ENCODE peak calls at places on chromosomes 3 and 15, in five cellular contexts. E, J, R, C and H are unnamed samples.

GRCh38 chr3:143648708-143649107 is 199.6 kb downstream of the SLC9A9 start:
- DNase-seq in R (no peak), E (no peak), C (no peak), J (no peak), H (no peak)

GRCh38 chr3:52397676-52398399 is 47.1 kb downstream of the SEMA3G start:
- DNase-seq in R (no peak), E (no peak), J (peak; percentile 53), C (no peak), H (no peak)

GRCh38 chr15:40787344-40787841 is 17.6 kb downstream of the C15orf62 start:
- DNase-seq in C (no peak), J (peak; percentile 73), R (peak; percentile 57), E (no peak), H (peak; percentile 49)

GRCh38 chr3:123432832-123433523 is 15.9 kb downstream of the ADCY5 start:
- DNase-seq in E (no peak), R (no peak), C (no peak), J (no peak), H (no peak)

GRCh38 chr15:98321916-98322315 is 326.4 kb upstream of the IGF1R start:
- DNase-seq in R (no peak), C (no peak), J (no peak), E (no peak), H (no peak)

GRCh38 chr3:155387571-155387970 is 94.1 kb upstream of the STRIT1 start:
- DNase-seq in J (no peak), C (no peak), R (no peak), E (no peak), H (no peak)

GRCh38 chr3:98734737-98735136 is 28.4 kb upstream of the ST3GAL6 start:
- DNase-seq in J (no peak), R (no peak), C (no peak), E (no peak), H (peak; percentile 33)

GRCh38 chr15:43748376-43748775 is 2.1 kb downstream of the PDIA3 start:
- DNase-seq in R (no peak), E (no peak), J (no peak), C (no peak), H (no peak)

GRCh38 chr15:78060232-78060631 is 17.3 kb downstream of the TBC1D2B start:
- DNase-seq in C (no peak), R (no peak), E (no peak), J (no peak), H (no peak)

GRCh38 chr3:26438325-26438940 is 184.1 kb upstream of the LRRC3B start:
- DNase-seq in R (no peak), C (no peak), E (no peak), J (no peak), H (no peak)

GRCh38 chr15:91965501-91966180 is 112.1 kb downstream of the SLCO3A1 start:
- DNase-seq in E (no peak), C (peak; percentile 59), R (no peak), J (no peak), H (no peak)

GRCh38 chr3:168085491-168086119 is 10.1 kb downstream of the GOLIM4 start:
- DNase-seq in J (no peak), C (no peak), E (no peak), R (no peak), H (no peak)

GRCh38 chr15:73932381-73933191 is 6.3 kb downstream of the LOXL1 start:
- DNase-seq in E (no peak), J (no peak), C (no peak), R (no peak), H (peak; percentile 45)

GRCh38 chr15:73935547-73935946 is 9.3 kb downstream of the LOXL1 start:
- DNase-seq in E (no peak), R (no peak), J (no peak), C (no peak), H (no peak)

GRCh38 chr15:73936588-73937312 is 10.5 kb downstream of the LOXL1 start:
- DNase-seq in E (no peak), R (no peak), C (no peak), J (no peak), H (no peak)

GRCh38 chr15:73936181-73936580 is 9.9 kb downstream of the LOXL1 start:
- DNase-seq in J (no peak), E (no peak), C (no peak), R (no peak), H (no peak)

DNA sequence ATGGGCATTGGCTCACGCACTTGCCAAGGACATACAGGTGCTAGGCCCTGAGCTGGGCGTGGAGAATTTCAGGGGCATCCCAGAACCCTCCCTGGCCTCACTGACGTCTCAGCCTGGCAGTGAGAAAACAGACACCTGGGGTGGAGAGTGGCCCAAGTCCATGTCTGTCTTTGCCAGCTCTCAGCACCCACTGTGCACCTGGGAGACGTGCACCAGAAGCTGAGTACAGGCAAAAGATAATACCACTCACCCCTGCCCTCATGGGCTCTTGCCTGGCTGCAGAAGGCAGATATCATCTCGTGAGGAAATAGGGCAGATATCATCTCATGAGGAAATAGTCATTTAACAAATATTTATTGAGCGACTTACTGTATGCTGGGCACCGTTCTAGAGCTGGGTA is 8.0 kb downstream of the LOXL1 start:
- DNase-seq in E (no peak), R (no peak), J (no peak), C (no peak), H (no peak)
- H3K27ac ChIP-seq in E (no peak overlapping the region), R (no peak overlapping the region), J (no peak overlapping the region), C (no peak overlapping the region), H (no peak overlapping the region)

DNA sequence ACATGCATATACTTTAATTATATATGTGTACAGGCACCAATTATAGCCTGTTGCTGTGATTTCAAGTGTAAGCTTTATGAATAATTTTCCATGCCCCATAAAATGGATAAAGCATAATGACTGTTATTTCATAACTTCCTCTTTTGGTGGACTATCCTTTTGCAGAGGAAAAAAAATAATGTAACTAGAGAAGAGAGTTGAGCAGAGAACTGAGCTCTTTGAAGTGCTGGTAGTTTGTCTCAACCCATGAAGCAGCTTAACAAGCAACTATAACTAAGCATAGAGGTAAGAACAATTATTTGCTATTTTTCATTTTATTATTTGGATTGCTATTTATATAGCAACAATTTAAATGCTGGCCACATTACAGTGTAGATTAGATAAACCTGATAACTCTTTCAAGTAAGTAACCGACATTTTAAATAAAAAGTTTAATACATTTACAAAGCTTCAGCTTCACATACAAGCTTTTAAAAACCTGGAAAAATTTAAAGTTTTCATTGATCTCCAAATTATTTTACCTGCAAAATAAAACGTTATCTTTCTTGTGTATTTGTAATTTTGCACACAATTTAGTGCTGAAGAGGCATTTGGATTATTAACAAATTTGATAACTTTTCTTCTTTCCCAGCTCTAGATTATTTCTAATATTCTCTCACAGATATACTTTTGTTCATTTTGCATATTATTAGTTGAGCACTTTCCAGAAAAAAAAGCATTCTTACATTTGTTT is 24.4 kb upstream of the MBNL1 start:
- DNase-seq in J (no peak), E (no peak), R (no peak), C (no peak), H (no peak)
- H3K4me3 ChIP-seq in J (peak overlapping the region; percentile 27), E (no peak overlapping the region), R (peak overlapping the region; percentile 23), C (no peak overlapping the region), H (no peak overlapping the region)

GRCh38 chr3:4718179-4718736 is 225.1 kb downstream of the ITPR1 start:
- DNase-seq in E (no peak), R (no peak), J (no peak), C (no peak), H (no peak)
- H3K27ac ChIP-seq in E (no peak overlapping the region), R (no peak overlapping the region), J (peak overlapping the region; percentile 42), C (no peak overlapping the region), H (no peak overlapping the region)

GRCh38 chr15:79089331-79089889 is 1.2 kb downstream of the RASGRF1 start:
- DNase-seq in R (no peak), C (no peak), E (no peak), J (peak; percentile 58), H (no peak)

GRCh38 chr15:79088426-79089205 is 2.0 kb downstream of the RASGRF1 start:
- DNase-seq in C (no peak), J (peak; percentile 20), R (no peak), E (no peak), H (no peak)

GRCh38 chr15:79090487-79091203 is at the start of gene RASGRF1:
- DNase-seq in R (no peak), J (peak; percentile 61), C (no peak), E (no peak), H (no peak)

GRCh38 chr15:79091204-79091867 is 756 bp upstream of the RASGRF1 start:
- DNase-seq in J (peak; percentile 40), E (no peak), C (no peak), R (no peak), H (no peak)

GRCh38 chr15:79089890-79090486 is 592 bp downstream of the RASGRF1 start:
- DNase-seq in J (peak; percentile 59), R (no peak), C (no peak), E (no peak), H (no peak)
- H3K4me3 ChIP-seq in J (peak overlapping the region; percentile 29), R (peak overlapping the region; percentile 33), C (no peak overlapping the region), E (no peak overlapping the region), H (no peak overlapping the region)

DNA sequence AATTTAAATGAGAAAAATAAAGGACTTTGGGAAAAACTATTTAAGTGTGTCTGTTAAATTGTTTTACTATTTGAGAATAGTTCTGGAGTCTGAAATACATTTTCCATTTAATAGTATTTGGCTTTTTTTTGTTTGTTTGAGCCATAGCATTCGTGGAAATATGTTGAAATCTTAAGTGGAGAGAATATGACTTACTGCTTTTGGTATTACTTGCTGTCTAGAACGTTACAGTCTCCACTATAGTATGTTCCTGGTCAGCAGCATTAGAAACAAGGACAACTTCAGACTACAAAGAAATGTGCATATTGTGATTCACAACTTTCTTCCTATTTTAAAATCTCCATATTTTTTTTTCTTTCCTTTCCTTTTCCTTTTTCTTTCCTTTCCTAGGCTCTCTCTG is 179.4 kb downstream of the GHSR start:
- DNase-seq in J (no peak), R (no peak), C (no peak), E (no peak), H (no peak)
- H3K27ac ChIP-seq in J (no peak overlapping the region), R (peak overlapping the region; percentile 13), C (no peak overlapping the region), E (no peak overlapping the region), H (no peak overlapping the region)

GRCh38 chr3:190178779-190179178 is 58.1 kb upstream of the P3H2 start:
- DNase-seq in R (no peak), E (no peak), J (no peak), C (no peak), H (no peak)

GRCh38 chr3:190188197-190188596 is 67.5 kb upstream of the P3H2 start:
- DNase-seq in E (no peak), R (no peak), J (no peak), C (no peak), H (no peak)

GRCh38 chr3:190182418-190183043 is 61.8 kb upstream of the P3H2 start:
- DNase-seq in R (no peak), J (no peak), E (peak; percentile 39), C (no peak), H (no peak)

GRCh38 chr3:190180268-190180667 is 59.6 kb upstream of the P3H2 start:
- DNase-seq in E (no peak), R (no peak), J (no peak), C (no peak), H (no peak)

GRCh38 chr3:190183121-190183520 is 62.4 kb upstream of the P3H2 start:
- DNase-seq in C (no peak), J (no peak), R (no peak), E (peak; percentile 91), H (peak; percentile 95)
- H3K4me3 ChIP-seq in C (no peak overlapping the region), J (no peak overlapping the region), R (no peak overlapping the region), E (no peak overlapping the region), H (no peak overlapping the region)

GRCh38 chr15:65289261-65289854 is 2.7 kb upstream of the PARP16 start:
- DNase-seq in R (no peak), C (no peak), J (no peak), E (no peak), H (no peak)
- H3K27ac ChIP-seq in R (no peak overlapping the region), C (no peak overlapping the region), J (no peak overlapping the region), E (no peak overlapping the region), H (no peak overlapping the region)